ENCODE peak calls at places on chromosome 20, in seven cellular contexts. K is ovary, X is spleen, T is upper lobe of right lung, W is psoas muscle, I is transverse colon, O is MM.1S. B is an unnamed sample.

GRCh38 chr20:59837623-59838394 is 95.6 kb downstream of the SYCP2 start:
- DNase-seq in K (no peak), X (no peak), T (no peak), W (no peak), I (no peak), O (peak; percentile 77), B (no peak)

GRCh38 chr20:59525500-59526241 is 78.7 kb upstream of the PHACTR3 start:
- DNase-seq in K (peak; percentile 64), X (no peak), T (peak; percentile 72), W (peak; percentile 40), I (peak; percentile 48), O (peak; percentile 40), B (no peak)

GRCh38 chr20:33000802-33001466 is 3.3 kb downstream of the SUN5 start:
- DNase-seq in K (no peak), X (peak; percentile 62), T (no peak), W (no peak), I (no peak), O (no peak), B (no peak)

GRCh38 chr20:11807070-11807741 is 110.5 kb upstream of the BTBD3 start:
- DNase-seq in K (no peak), X (no peak), T (no peak), W (no peak), I (no peak), O (no peak), B (no peak)

GRCh38 chr20:32034581-32035397 is 17.3 kb upstream of the HCK start:
- DNase-seq in K (no peak), X (no peak), T (no peak), W (no peak), I (no peak), O (no peak), B (no peak)

GRCh38 chr20:6533321-6533720 is 234.2 kb upstream of the BMP2 start:
- DNase-seq in K (no peak), X (no peak), T (no peak), W (no peak), I (no peak), O (no peak), B (no peak)

GRCh38 chr20:22446613-22447447 is 137.5 kb downstream of the FOXA2 start:
- DNase-seq in K (no peak), X (no peak), T (no peak), W (peak; percentile 28), I (no peak), O (no peak), B (no peak)

GRCh38 chr20:46631212-46631869 is 19.9 kb downstream of the SLC13A3 start:
- DNase-seq in K (no peak), X (no peak), T (peak; percentile 79), W (no peak), I (no peak), O (no peak), B (no peak)

GRCh38 chr20:56400001-56400640 is 7.7 kb downstream of the CSTF1 start:
- DNase-seq in K (no peak), X (no peak), T (no peak), W (no peak), I (peak; percentile 38), O (peak; percentile 66), B (no peak)

GRCh38 chr20:20096421-20096820 is 44.1 kb downstream of the CFAP61 start:
- DNase-seq in K (no peak), X (no peak), T (no peak), W (no peak), I (no peak), O (no peak), B (no peak)

GRCh38 chr20:31485450-31486339 is 10.6 kb downstream of the REM1 start:
- DNase-seq in K (peak; percentile 84), X (no peak), T (peak; percentile 69), W (peak; percentile 67), I (peak; percentile 44), O (no peak), B (no peak)

GRCh38 chr20:56676679-56677078 is 47.6 kb downstream of the TFAP2C start:
- DNase-seq in K (no peak), X (no peak), T (no peak), W (no peak), I (no peak), O (no peak), B (no peak)

GRCh38 chr20:4898282-4898681 is 103.0 kb downstream of the SLC23A2 start:
- DNase-seq in K (peak; percentile 54), X (no peak), T (no peak), W (peak; percentile 64), I (peak; percentile 26), O (no peak), B (no peak)

GRCh38 chr20:17854307-17854903 is 114.2 kb downstream of the SNX5 start:
- DNase-seq in K (peak; percentile 73), X (no peak), T (peak; percentile 74), W (no peak), I (peak; percentile 82), O (peak; percentile 51), B (peak; percentile 32)

GRCh38 chr20:48826064-48826463 is 1.7 kb downstream of the PREX1 start:
- DNase-seq in K (no peak), X (no peak), T (no peak), W (no peak), I (no peak), O (no peak), B (no peak)

GRCh38 chr20:48828734-48829460 is 1.1 kb upstream of the PREX1 start:
- DNase-seq in K (no peak), X (peak; percentile 70), T (no peak), W (no peak), I (no peak), O (no peak), B (no peak)

GRCh38 chr20:48826883-48827771 is 672 bp downstream of the PREX1 start:
- DNase-seq in K (no peak), X (peak; percentile 93), T (peak; percentile 70), W (no peak), I (peak; percentile 19), O (peak; percentile 30), B (no peak)

GRCh38 chr20:48829940-48830339 is 2.1 kb upstream of the PREX1 start:
- DNase-seq in K (no peak), X (no peak), T (no peak), W (no peak), I (no peak), O (no peak), B (no peak)

GRCh38 chr20:48827880-48828733 is at the start of gene PREX1:
- DNase-seq in K (peak; percentile 62), X (peak; percentile 98), T (peak; percentile 89), W (peak; percentile 84), I (peak; percentile 76), O (peak; percentile 83), B (peak; percentile 70)
- H3K27ac ChIP-seq in K (no peak within 1 kb of the TSS), X (peak within 1 kb of the TSS; percentile 92), T (peak within 1 kb of the TSS; percentile 78), W (peak within 1 kb of the TSS; percentile 85), I (peak within 1 kb of the TSS; percentile 80), O (no peak within 1 kb of the TSS), B (peak within 1 kb of the TSS; percentile 83)

DNA sequence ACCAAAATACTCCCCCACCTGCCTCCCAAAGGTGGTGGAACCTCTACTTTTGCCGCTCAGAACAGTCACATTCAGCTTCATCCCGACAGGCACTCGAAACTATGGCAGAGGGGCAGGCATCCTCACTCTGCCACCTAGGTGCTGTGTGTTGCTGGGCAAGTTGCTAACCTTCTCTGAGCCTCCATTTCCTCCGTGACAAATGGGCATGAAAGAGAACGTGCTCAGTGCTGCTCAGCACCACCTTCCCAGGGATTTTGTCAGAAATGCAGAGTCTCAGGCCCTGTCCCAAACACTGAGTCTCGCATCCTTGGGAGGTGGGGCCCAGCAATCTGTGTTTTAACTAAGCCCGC is 18.1 kb downstream of the ANKRD60 start:
- DNase-seq in K (no peak), X (no peak), T (no peak), W (no peak), I (no peak), O (no peak), B (no peak)
- TF ChIP-seq CTCF in K (no peak), X (no peak), T (no peak), W (no peak), I (no peak), O (no peak), B (no peak)

GRCh38 chr20:61640171-61640570 is 388.1 kb downstream of the CDH4 start:
- DNase-seq in K (no peak), X (no peak), T (no peak), W (no peak), I (no peak), O (no peak), B (no peak)

GRCh38 chr20:61634376-61634775 is 382.3 kb downstream of the CDH4 start:
- DNase-seq in K (no peak), X (no peak), T (no peak), W (no peak), I (no peak), O (no peak), B (no peak)

GRCh38 chr20:61639200-61639599 is 387.1 kb downstream of the CDH4 start:
- DNase-seq in K (no peak), X (no peak), T (no peak), W (no peak), I (no peak), O (no peak), B (no peak)

GRCh38 chr20:61635721-61636455 is 383.8 kb downstream of the CDH4 start:
- DNase-seq in K (no peak), X (no peak), T (no peak), W (no peak), I (no peak), O (no peak), B (no peak)

DNA sequence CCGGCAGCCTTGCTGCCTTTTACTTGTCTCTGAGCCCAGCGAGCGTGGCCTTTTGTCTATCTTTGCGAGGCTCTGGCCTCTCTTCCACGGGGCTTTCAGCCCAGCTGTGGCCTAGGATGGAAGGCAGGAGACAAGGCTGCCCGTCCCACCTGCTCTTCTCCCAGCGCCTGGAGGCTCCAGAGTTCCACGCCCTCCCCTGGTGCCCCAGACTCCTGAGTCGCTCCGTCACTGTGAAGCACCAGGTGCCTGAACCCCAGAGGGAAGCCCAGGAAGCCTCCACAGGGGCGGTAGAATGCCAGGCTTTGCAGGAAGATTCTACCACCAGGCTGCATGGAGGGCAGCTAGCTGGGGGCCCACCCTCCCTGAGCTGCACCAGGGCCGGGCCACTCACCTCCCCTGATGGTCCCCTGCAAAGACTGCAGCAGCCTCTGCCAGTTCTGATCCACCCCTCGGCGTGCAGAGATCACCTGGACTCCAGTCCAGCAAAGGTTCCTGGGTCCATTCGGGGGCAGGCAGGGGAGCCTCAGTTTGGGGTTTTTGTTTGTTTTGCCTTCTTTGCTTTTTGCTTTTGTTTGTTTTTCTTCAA is 384.6 kb downstream of the CDH4 start:
- DNase-seq in K (no peak), X (no peak), T (no peak), W (no peak), I (no peak), O (no peak), B (no peak)
- H3K9me3 ChIP-seq in K (no peaks in the 10 kb centered on the region), X (no peaks in the 10 kb centered on the region), T (no peaks in the 10 kb centered on the region), W (no peaks in the 10 kb centered on the region), I (no peaks in the 10 kb centered on the region), O (no peaks in the 10 kb centered on the region), B (no peaks in the 10 kb centered on the region)

DNA sequence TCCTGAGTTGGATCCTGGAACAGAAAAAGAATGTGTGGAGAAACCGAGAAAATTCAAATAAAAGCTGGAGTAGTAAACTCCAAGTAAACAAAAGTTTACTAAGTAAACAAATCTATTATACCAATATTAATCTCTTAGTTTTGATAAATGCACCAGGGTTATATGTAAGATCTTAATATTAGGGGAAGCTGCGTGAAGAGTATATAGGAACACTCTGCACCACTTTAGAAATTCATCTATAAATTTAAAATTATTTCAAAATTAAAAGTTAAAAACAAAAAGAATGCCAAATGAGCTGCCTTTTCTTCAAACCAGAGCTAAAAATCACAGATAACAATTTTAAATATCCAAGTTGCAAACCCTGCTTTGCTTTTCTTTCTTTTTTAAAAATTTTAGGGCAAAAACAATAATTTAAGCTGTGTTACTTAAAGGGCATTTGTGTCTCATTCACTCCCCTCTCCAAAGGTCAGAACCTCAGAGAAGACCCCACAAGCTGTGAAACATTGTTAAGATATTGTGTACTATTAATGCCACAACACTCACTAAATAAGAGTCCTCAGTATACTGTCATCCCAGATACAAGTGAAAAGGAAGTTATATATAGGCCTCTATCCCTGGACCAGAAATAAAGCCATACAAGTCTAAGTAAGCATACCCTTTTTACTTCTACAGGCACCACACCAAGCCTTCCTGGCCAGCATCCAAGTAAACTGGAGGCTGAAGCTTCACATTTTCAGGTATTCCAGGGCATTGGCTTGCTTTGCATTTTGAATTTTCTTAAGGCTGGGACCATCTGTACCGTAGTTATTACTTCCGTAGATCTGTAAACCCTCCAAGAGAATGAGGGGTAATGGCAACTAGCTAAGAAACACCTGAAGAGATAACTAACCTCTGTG is 7.0 kb downstream of the DNAAF9 start:
- DNase-seq in K (no peak), X (no peak), T (no peak), W (no peak), I (no peak), O (no peak), B (no peak)
- H3K27ac ChIP-seq in K (no peak overlapping the region), X (no peak overlapping the region), T (no peak overlapping the region), W (no peak overlapping the region), I (no peak overlapping the region), O (no peak overlapping the region), B (no peak overlapping the region)